ENCODE peak calls at places on chromosome 13, in four cellular contexts. D is T-cell; Y is AML-193; P is activated CD4-positive, alpha-beta T cell treated with anti-CD3 and anti-CD28 coated beads, Interleukin-2, amount 10 ng/mL, durations not matched to agents 7 days and 5 days. Z is an unnamed sample.

GRCh38 chr13:99985243-99985874 is 3.8 kb downstream of the ZIC2 start:
- DNase-seq in D (no peak), P (no peak), Y (no peak), Z (peak)

GRCh38 chr13:33204130-33204927 is 81.2 kb downstream of the STARD13 start:
- DNase-seq in D (no peak), P (no peak), Y (no peak), Z (no peak)

GRCh38 chr13:74000906-74001305 is 133.3 kb downstream of the KLF12 start:
- DNase-seq in D (no peak), Y (no peak), P (no peak), Z (no peak)

GRCh38 chr13:71079638-71080037 is 787.4 kb downstream of the DACH1 start:
- DNase-seq in Y (no peak), D (no peak), P (no peak), Z (no peak)

GRCh38 chr13:43328907-43329306 is 305.5 kb downstream of the DNAJC15 start:
- DNase-seq in Y (no peak), P (no peak), D (no peak), Z (no peak)

GRCh38 chr13:94110011-94110410 is 369.5 kb downstream of the DCT start:
- DNase-seq in D (no peak), P (no peak), Y (no peak), Z (no peak)

GRCh38 chr13:102680842-102681725 is 13.8 kb downstream of the METTL21C start:
- DNase-seq in Y (peak), D (no peak), P (no peak), Z (peak)

GRCh38 chr13:75645141-75645540 is 9.0 kb downstream of the LMO7 start:
- DNase-seq in D (no peak), Y (no peak), P (no peak), Z (no peak)

GRCh38 chr13:33441015-33441414 is 155.5 kb upstream of the STARD13 start:
- DNase-seq in P (no peak), D (no peak), Y (peak), Z (peak)

GRCh38 chr13:24925318-24926231 is 161.6 kb downstream of the RNF17 start:
- DNase-seq in P (no peak), Y (no peak), D (no peak), Z (no peak)

GRCh38 chr13:102267191-102267590 is 134.7 kb downstream of the FGF14 start:
- DNase-seq in D (no peak), Y (no peak), P (no peak), Z (no peak)

GRCh38 chr13:75226755-75227435 is 255.1 kb downstream of the TBC1D4 start:
- DNase-seq in D (no peak), P (no peak), Y (peak), Z (peak)

GRCh38 chr13:30818323-30818960 is 83.1 kb downstream of the ALOX5AP start:
- DNase-seq in P (no peak), D (no peak), Y (no peak), Z (no peak)

GRCh38 chr13:113922412-113923118 is 51.3 kb downstream of the C13orf46 start:
- DNase-seq in P (no peak), D (no peak), Y (no peak), Z (no peak)

GRCh38 chr13:75647126-75647784 is 11.1 kb downstream of the LMO7 start:
- DNase-seq in P (no peak), Y (no peak), D (no peak), Z (no peak)

GRCh38 chr13:30551194-30551593 is 66.5 kb upstream of the USPL1 start:
- DNase-seq in Y (peak), D (no peak), P (peak), Z (peak)

GRCh38 chr13:110713642-110713952 is at the start of gene ING1:
- DNase-seq in P (no peak), Y (no peak), D (no peak), Z (no peak)

GRCh38 chr13:110304256-110304655 is 2.7 kb downstream of the COL4A1 start:
- DNase-seq in D (no peak), Y (no peak), P (no peak), Z (no peak)

GRCh38 chr13:67095621-67096020 is 134.5 kb downstream of the PCDH9 start:
- DNase-seq in D (no peak), P (no peak), Y (no peak), Z (no peak)

GRCh38 chr13:62158520-62158919 is 742.9 kb upstream of the PCDH20 start:
- DNase-seq in P (no peak), D (no peak), Y (no peak), Z (no peak)

GRCh38 chr13:87736849-87737400 is 65.8 kb downstream of the SLITRK5 start:
- DNase-seq in D (no peak), P (no peak), Y (no peak), Z (no peak)

GRCh38 chr13:39779337-39780270 is 124.1 kb downstream of the COG6 start:
- DNase-seq in P (peak), Y (no peak), D (peak), Z (no peak)

GRCh38 chr13:50187352-50188029 is 172.2 kb downstream of the KCNRG start:
- DNase-seq in Y (no peak), D (no peak), P (no peak), Z (no peak)

GRCh38 chr13:84417426-84417825 is 535.2 kb upstream of the SLITRK1 start:
- DNase-seq in Y (no peak), P (no peak), D (no peak), Z (no peak)

GRCh38 chr13:34156841-34157365 is 339.0 kb downstream of the RFC3 start:
- DNase-seq in P (peak), Y (no peak), D (no peak), Z (peak)

GRCh38 chr13:31733709-31734108 is 5.6 kb upstream of the RXFP2 start:
- DNase-seq in D (no peak), Y (no peak), P (no peak), Z (no peak)

GRCh38 chr13:63625869-63626268 is 2210.2 kb upstream of the PCDH20 start:
- DNase-seq in Y (no peak), P (no peak), D (no peak), Z (peak)

GRCh38 chr13:91375119-91375729 is 23.2 kb upstream of the GPC5 start:
- DNase-seq in D (no peak), P (peak), Y (peak), Z (peak)

GRCh38 chr13:24717217-24717616 is 37.0 kb downstream of the ATP12A start:
- DNase-seq in Y (no peak), P (no peak), D (no peak), Z (no peak)

GRCh38 chr13:20487927-20488326 is 37.7 kb downstream of the CRYL1 start:
- DNase-seq in Y (no peak), D (no peak), P (no peak), Z (no peak)

GRCh38 chr13:42658019-42658418 is 84.1 kb downstream of the TNFSF11 start:
- DNase-seq in P (no peak), Y (no peak), D (no peak), Z (no peak)

GRCh38 chr13:31908696-31909386 is 122.7 kb upstream of the FRY start:
- DNase-seq in P (no peak), D (no peak), Y (peak), Z (peak)

GRCh38 chr13:51942189-51942588 is 69.1 kb downstream of the ATP7B start:
- DNase-seq in D (peak), P (peak), Y (no peak), Z (no peak)

GRCh38 chr13:30333601-30334000 is 26.2 kb upstream of the KATNAL1 start:
- DNase-seq in Y (no peak), D (no peak), P (no peak), Z (peak)

GRCh38 chr13:114144606-114145244 is 12.3 kb upstream of the RASA3 start:
- DNase-seq in Y (no peak), D (no peak), P (no peak), Z (no peak)